ENCODE peak calls at places on chromosomes 2 and 18, in five cellular contexts. G, I, H, U and Z are unnamed samples.

GRCh38 chr2:96085541-96086355 is 30.6 kb downstream of the ADRA2B start:
- DNase-seq in I (no peak), U (peak), G (no peak), H (no peak), Z (no peak)

GRCh38 chr18:32019251-32019943 is 772 bp downstream of the RNF125 start:
- DNase-seq in I (peak), U (peak), H (no peak), G (no peak), Z (peak)

GRCh38 chr2:148965596-148966431 is 72.7 kb upstream of the LYPD6B start:
- DNase-seq in H (no peak), I (no peak), G (no peak), U (no peak), Z (no peak)

GRCh38 chr2:99881901-99882591 is 260.3 kb downstream of the AFF3 start:
- DNase-seq in G (no peak), U (no peak), H (peak), I (peak), Z (peak)

GRCh38 chr18:42229211-42230210 is 274.5 kb downstream of the PIK3C3 start:
- DNase-seq in I (no peak), G (no peak), U (no peak), H (no peak), Z (no peak)

GRCh38 chr18:72672364-72673151 is 128.4 kb upstream of the CBLN2 start:
- DNase-seq in U (no peak), H (peak), I (peak), G (no peak), Z (peak)

GRCh38 chr2:221429741-221430491 is 142.2 kb downstream of the EPHA4 start:
- DNase-seq in G (no peak), H (no peak), I (peak), U (no peak), Z (peak)

GRCh38 chr18:22637787-22638186 is 220.1 kb upstream of the CTAGE1 start:
- DNase-seq in H (peak), U (no peak), G (no peak), I (peak), Z (peak)

GRCh38 chr2:172484253-172484652 is 56.9 kb downstream of the ITGA6 start:
- DNase-seq in U (no peak), I (peak), H (no peak), G (no peak), Z (peak)

GRCh38 chr2:46058140-46058539 is 239.1 kb upstream of the EPAS1 start:
- DNase-seq in U (no peak), G (no peak), I (no peak), H (no peak), Z (no peak)

GRCh38 chr2:190182071-190182524 is 119.6 kb upstream of the MSTN start:
- DNase-seq in H (no peak), G (no peak), I (no peak), U (no peak), Z (no peak)

GRCh38 chr2:40606862-40607261 is 155.0 kb upstream of the SLC8A1 start:
- DNase-seq in H (no peak), U (no peak), I (peak), G (no peak), Z (peak)

GRCh38 chr18:2651981-2652380 is 3.5 kb upstream of the SMCHD1 start:
- DNase-seq in U (no peak), H (no peak), G (no peak), I (no peak), Z (no peak)

GRCh38 chr18:58599106-58599505 is 29.8 kb downstream of the ALPK2 start:
- DNase-seq in U (no peak), H (no peak), I (peak), G (no peak), Z (peak)

GRCh38 chr2:70536517-70537060 is 17.0 kb downstream of the TGFA start:
- DNase-seq in H (no peak), G (no peak), U (no peak), I (no peak), Z (no peak)

GRCh38 chr2:56118474-56118873 is 65.3 kb upstream of the CCDC85A start:
- DNase-seq in I (no peak), U (no peak), H (no peak), G (no peak), Z (no peak)

GRCh38 chr2:147632193-147632592 is 212.6 kb upstream of the ACVR2A start:
- DNase-seq in I (peak), G (no peak), U (no peak), H (no peak), Z (peak)

GRCh38 chr18:76988827-76989646 is 143.5 kb downstream of the MBP start:
- DNase-seq in H (no peak), G (no peak), I (no peak), U (no peak), Z (no peak)

GRCh38 chr2:225581135-225581534 is 181.6 kb downstream of the NYAP2 start:
- DNase-seq in U (no peak), G (no peak), I (no peak), H (no peak), Z (no peak)

GRCh38 chr2:241340621-241341163 is 15.4 kb upstream of the FARP2 start:
- DNase-seq in I (no peak), G (no peak), U (no peak), H (no peak), Z (no peak)

GRCh38 chr2:10982931-10983701 is 71.4 kb downstream of the KCNF1 start:
- DNase-seq in U (peak), G (no peak), I (no peak), H (no peak), Z (no peak)

GRCh38 chr18:10038268-10038667 is 124.5 kb downstream of the VAPA start:
- DNase-seq in H (no peak), G (no peak), I (no peak), U (no peak), Z (no peak)

GRCh38 chr2:128645631-128646030 is 327.0 kb upstream of the HS6ST1 start:
- DNase-seq in H (no peak), I (no peak), U (no peak), G (no peak), Z (no peak)

GRCh38 chr2:127218843-127219715 is 1.0 kb downstream of the CYP27C1 start:
- DNase-seq in H (no peak), I (no peak), U (no peak), G (no peak), Z (peak)

GRCh38 chr2:95337829-95338228 is 40.7 kb downstream of the KCNIP3 start:
- DNase-seq in H (no peak), I (no peak), G (no peak), U (no peak), Z (no peak)

GRCh38 chr2:170493698-170494097 is 221.4 kb upstream of the SP5 start:
- DNase-seq in H (no peak), U (no peak), I (no peak), G (no peak), Z (peak)

GRCh38 chr2:3642521-3643215 is 15.3 kb upstream of the ALLC start:
- DNase-seq in H (no peak), G (no peak), I (no peak), U (peak), Z (no peak)